ENCODE peak calls at places on chromosomes 2 and 18, in four cellular contexts. A is ovary, V is adrenal gland, I is RWPE2. T is an unnamed sample.
A peak's percentile ranks its signal among the peaks of the same experiment; 100 is the strongest.

GRCh38 chr2:46317092-46317486 is 19.9 kb downstream of the EPAS1 start:
- DNase-seq in I (no peak), A (no peak), V (no peak), T (no peak)

GRCh38 chr2:26235089-26235488 is 9.3 kb downstream of the HADHA start:
- DNase-seq in I (no peak), V (peak; percentile 31), A (no peak), T (no peak)

GRCh38 chr2:101893676-101894381 is 97.9 kb upstream of the IL1R2 start:
- DNase-seq in V (no peak), A (no peak), I (no peak), T (no peak)

GRCh38 chr18:43869451-43870008 is 592.2 kb upstream of the SYT4 start:
- DNase-seq in V (no peak), I (no peak), A (no peak), T (no peak)

GRCh38 chr2:25252291-25253152 is 84.1 kb upstream of the POMC start:
- DNase-seq in V (peak; percentile 71), A (peak; percentile 87), I (no peak), T (no peak)

GRCh38 chr2:35454966-35455638 is 900.5 kb upstream of the CRIM1 start:
- DNase-seq in V (no peak), A (no peak), I (no peak), T (no peak)

GRCh38 chr2:64554117-64554516 is 30.0 kb downstream of the AFTPH start:
- DNase-seq in A (no peak), V (no peak), I (no peak), T (no peak)

GRCh38 chr2:83068706-83069105 is 1390.4 kb downstream of the SUCLG1 start:
- DNase-seq in V (no peak), A (no peak), I (no peak), T (no peak)

GRCh38 chr2:6824962-6825361 is 40.7 kb downstream of the CMPK2 start:
- DNase-seq in I (no peak), A (no peak), V (no peak), T (no peak)

GRCh38 chr2:8753609-8754008 is 71.8 kb downstream of the ID2 start:
- DNase-seq in A (no peak), V (no peak), I (no peak), T (no peak)

GRCh38 chr18:48735070-48735676 is 196.3 kb downstream of the CTIF start:
- DNase-seq in A (no peak), I (no peak), V (no peak), T (peak; percentile 66)

GRCh38 chr2:159133795-159134194 is 152.7 kb downstream of the WDSUB1 start:
- DNase-seq in V (no peak), I (no peak), A (no peak), T (no peak)
- TF ChIP-seq CTCF in V (no peak), I (peak; percentile 30), A (no peak), T (peak; percentile 43)

GRCh38 chr2:113278073-113278811 is 479 bp downstream of the PAX8 start:
- DNase-seq in V (no peak), I (no peak), A (no peak), T (no peak)
- H3K27me3 ChIP-seq in V (peaks cover 51% of the 10 kb centered on the region), I (no peaks in the 10 kb centered on the region), A (no peaks in the 10 kb centered on the region), T (peaks cover 59% of the 10 kb centered on the region)

GRCh38 chr18:12307251-12307736 is 747 bp upstream of the TUBB6 start:
- DNase-seq in I (no peak), A (peak; percentile 77), V (peak; percentile 32), T (no peak)
- TF ChIP-seq CTCF in I (no peak), A (no peak), V (no peak), T (no peak)

GRCh38 chr2:238855299-238855698 is 7.4 kb downstream of the TWIST2 start:
- DNase-seq in I (no peak), A (no peak), V (no peak), T (no peak)

GRCh38 chr2:238855891-238856580 is 8.2 kb downstream of the TWIST2 start:
- DNase-seq in I (no peak), V (no peak), A (no peak), T (no peak)

GRCh38 chr2:238856713-238857567 is 9.1 kb downstream of the TWIST2 start:
- DNase-seq in I (peak; percentile 21), A (no peak), V (no peak), T (no peak)

GRCh38 chr2:238859636-238860347 is 11.9 kb downstream of the TWIST2 start:
- DNase-seq in V (no peak), I (peak; percentile 33), A (no peak), T (no peak)

GRCh38 chr2:238857929-238858328 is 10.0 kb downstream of the TWIST2 start:
- DNase-seq in A (no peak), V (no peak), I (no peak), T (no peak)
- H3K27me3 ChIP-seq in A (no peaks in the 10 kb centered on the region), V (peaks cover 4% of the 10 kb centered on the region), I (no peaks in the 10 kb centered on the region), T (no peaks in the 10 kb centered on the region)